ENCODE peak calls at places on chromosomes 2 and 18, in nine cellular contexts. One of them, this sample, is unnamed.
A peak's percentile ranks its signal among the peaks of the same experiment; 100 is the strongest.

GRCh38 chr2:194562329-194562728 is 1094.7 kb upstream of the SLC39A10 start:
- DNase-seq in mesendoderm: no peak
- DNase-seq in left ventricle myocardium inferior: no peak
- DNase-seq in colonic mucosa: no peak
- DNase-seq in adrenal gland: no peak
- DNase-seq in uterus: no peak
- DNase-seq in Peyer's patch: no peak
- DNase-seq in Karpas-422: no peak
- DNase-seq in endodermal cell: no peak
- DNase-seq in this sample: no peak

GRCh38 chr18:62663731-62664336 is 51.5 kb upstream of the PHLPP1 start:
- DNase-seq in mesendoderm: peak; percentile 7
- DNase-seq in left ventricle myocardium inferior: no peak
- DNase-seq in colonic mucosa: no peak
- DNase-seq in adrenal gland: peak; percentile 79
- DNase-seq in uterus: no peak
- DNase-seq in Peyer's patch: no peak
- DNase-seq in Karpas-422: no peak
- DNase-seq in endodermal cell: peak; percentile 6
- DNase-seq in this sample: no peak

GRCh38 chr18:59926131-59926530 is 26.3 kb downstream of the PMAIP1 start:
- DNase-seq in mesendoderm: no peak
- DNase-seq in left ventricle myocardium inferior: no peak
- DNase-seq in colonic mucosa: no peak
- DNase-seq in adrenal gland: no peak
- DNase-seq in uterus: no peak
- DNase-seq in Peyer's patch: no peak
- DNase-seq in Karpas-422: no peak
- DNase-seq in endodermal cell: no peak
- DNase-seq in this sample: no peak

GRCh38 chr2:67215214-67215613 is 181.9 kb upstream of the ETAA1 start:
- DNase-seq in mesendoderm: peak; percentile 94
- DNase-seq in left ventricle myocardium inferior: no peak
- DNase-seq in colonic mucosa: peak; percentile 60
- DNase-seq in adrenal gland: peak; percentile 76
- DNase-seq in uterus: peak; percentile 28
- DNase-seq in Peyer's patch: no peak
- DNase-seq in Karpas-422: peak; percentile 77
- DNase-seq in endodermal cell: peak; percentile 93
- DNase-seq in this sample: peak; percentile 55

GRCh38 chr18:74450626-74451025 is 6.5 kb downstream of the DIPK1C start:
- DNase-seq in mesendoderm: no peak
- DNase-seq in left ventricle myocardium inferior: peak; percentile 40
- DNase-seq in colonic mucosa: no peak
- DNase-seq in adrenal gland: no peak
- DNase-seq in uterus: no peak
- DNase-seq in Peyer's patch: no peak
- DNase-seq in Karpas-422: no peak
- DNase-seq in endodermal cell: no peak
- DNase-seq in this sample: peak; percentile 19

GRCh38 chr2:233414777-233415570 is 60.7 kb downstream of the DGKD start:
- DNase-seq in mesendoderm: no peak
- DNase-seq in left ventricle myocardium inferior: no peak
- DNase-seq in colonic mucosa: peak; percentile 48
- DNase-seq in adrenal gland: peak; percentile 79
- DNase-seq in uterus: no peak
- DNase-seq in Peyer's patch: no peak
- DNase-seq in Karpas-422: no peak
- DNase-seq in endodermal cell: no peak
- DNase-seq in this sample: peak; percentile 90

GRCh38 chr2:151869296-151869695 is 41.1 kb upstream of the ARL5A start:
- DNase-seq in mesendoderm: no peak
- DNase-seq in left ventricle myocardium inferior: no peak
- DNase-seq in colonic mucosa: no peak
- DNase-seq in adrenal gland: no peak
- DNase-seq in uterus: no peak
- DNase-seq in Peyer's patch: no peak
- DNase-seq in Karpas-422: no peak
- DNase-seq in endodermal cell: no peak
- DNase-seq in this sample: no peak

GRCh38 chr2:38301340-38301968 is 75.6 kb downstream of the ATL2 start:
- DNase-seq in mesendoderm: peak; percentile 79
- DNase-seq in left ventricle myocardium inferior: no peak
- DNase-seq in colonic mucosa: no peak
- DNase-seq in adrenal gland: no peak
- DNase-seq in uterus: no peak
- DNase-seq in Peyer's patch: no peak
- DNase-seq in Karpas-422: peak; percentile 49
- DNase-seq in endodermal cell: peak; percentile 69
- DNase-seq in this sample: no peak

GRCh38 chr2:98295721-98296414 is 50.4 kb upstream of the CNGA3 start:
- DNase-seq in mesendoderm: no peak
- DNase-seq in left ventricle myocardium inferior: no peak
- DNase-seq in colonic mucosa: no peak
- DNase-seq in adrenal gland: no peak
- DNase-seq in uterus: no peak
- DNase-seq in Peyer's patch: no peak
- DNase-seq in Karpas-422: no peak
- DNase-seq in endodermal cell: no peak
- DNase-seq in this sample: no peak

GRCh38 chr2:143083636-143084035 is 45.6 kb upstream of the ARHGAP15 start:
- DNase-seq in mesendoderm: peak; percentile 4
- DNase-seq in left ventricle myocardium inferior: no peak
- DNase-seq in colonic mucosa: no peak
- DNase-seq in adrenal gland: no peak
- DNase-seq in uterus: no peak
- DNase-seq in Peyer's patch: no peak
- DNase-seq in Karpas-422: no peak
- DNase-seq in endodermal cell: no peak
- DNase-seq in this sample: no peak

GRCh38 chr18:23415530-23415929 is 37.6 kb upstream of the RIOK3 start:
- DNase-seq in mesendoderm: no peak
- DNase-seq in left ventricle myocardium inferior: no peak
- DNase-seq in colonic mucosa: no peak
- DNase-seq in adrenal gland: no peak
- DNase-seq in uterus: no peak
- DNase-seq in Peyer's patch: no peak
- DNase-seq in Karpas-422: no peak
- DNase-seq in endodermal cell: no peak
- DNase-seq in this sample: no peak

GRCh38 chr18:22309191-22309590 is 108.5 kb downstream of the CTAGE1 start:
- DNase-seq in mesendoderm: no peak
- DNase-seq in left ventricle myocardium inferior: no peak
- DNase-seq in colonic mucosa: no peak
- DNase-seq in adrenal gland: no peak
- DNase-seq in uterus: peak; percentile 58
- DNase-seq in Peyer's patch: no peak
- DNase-seq in Karpas-422: no peak
- DNase-seq in endodermal cell: no peak
- DNase-seq in this sample: no peak

GRCh38 chr2:142742301-142743214 is 134.9 kb upstream of the KYNU start:
- DNase-seq in mesendoderm: no peak
- DNase-seq in left ventricle myocardium inferior: no peak
- DNase-seq in colonic mucosa: no peak
- DNase-seq in adrenal gland: no peak
- DNase-seq in uterus: no peak
- DNase-seq in Peyer's patch: no peak
- DNase-seq in Karpas-422: no peak
- DNase-seq in endodermal cell: no peak
- DNase-seq in this sample: no peak

DNA sequence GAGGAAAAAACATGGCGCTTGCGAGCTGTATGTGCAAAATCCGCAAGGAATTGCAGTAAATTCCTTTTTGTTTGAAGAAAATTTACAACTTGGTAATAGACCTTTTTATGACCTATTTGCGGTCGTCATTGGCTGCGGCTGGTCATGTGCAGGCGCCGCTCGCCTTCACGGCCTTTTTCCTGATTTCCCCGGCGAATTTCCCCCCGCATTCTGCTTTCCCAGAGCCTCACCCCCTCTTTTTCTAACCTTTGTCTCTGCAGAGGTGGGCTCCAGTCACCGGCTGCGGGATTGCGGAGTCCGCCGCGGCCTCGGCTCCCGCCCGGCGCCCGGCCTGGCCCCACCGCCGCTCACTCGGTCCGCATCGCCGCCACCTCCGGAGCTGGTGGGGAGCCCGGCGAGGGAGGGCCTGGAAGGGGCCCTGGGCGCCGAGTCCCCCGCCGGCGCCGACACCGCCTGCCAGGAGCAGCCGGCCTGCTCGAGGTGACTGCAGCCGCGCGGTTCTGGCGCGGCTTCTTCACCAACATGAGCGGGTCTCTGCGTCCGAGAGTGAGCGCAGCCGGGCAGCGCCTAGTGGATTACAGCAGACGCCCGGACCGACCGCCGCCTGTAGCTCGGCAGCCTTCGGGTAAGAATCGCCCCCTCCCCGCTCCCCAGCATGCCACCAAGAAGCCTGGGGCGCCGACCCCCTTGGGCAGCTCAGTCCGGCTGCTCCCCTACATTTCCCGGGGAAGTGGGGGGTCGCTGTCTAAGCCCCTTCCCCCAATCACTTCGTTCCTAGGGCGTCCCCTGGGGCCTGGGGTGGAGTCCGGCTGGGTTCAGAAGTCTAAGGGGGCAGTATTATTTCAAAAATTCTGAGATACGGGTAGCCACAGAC is 7.1 kb downstream of the HOXD8 start:
- DNase-seq in mesendoderm: peak; percentile 46
- DNase-seq in left ventricle myocardium inferior: no peak
- DNase-seq in colonic mucosa: peak; percentile 63
- DNase-seq in adrenal gland: peak; percentile 61
- DNase-seq in uterus: peak; percentile 80
- DNase-seq in Peyer's patch: no peak
- DNase-seq in Karpas-422: no peak
- DNase-seq in endodermal cell: peak; percentile 74
- DNase-seq in this sample: no peak
- H3K4me3 ChIP-seq in mesendoderm: peak overlapping the region; percentile 14
- H3K4me3 ChIP-seq in left ventricle myocardium inferior: peak overlapping the region; percentile 64
- H3K4me3 ChIP-seq in colonic mucosa: peak overlapping the region; percentile 60
- H3K4me3 ChIP-seq in adrenal gland: peak overlapping the region; percentile 22
- H3K4me3 ChIP-seq in uterus: peak overlapping the region; percentile 85
- H3K4me3 ChIP-seq in Peyer's patch: peak overlapping the region; percentile 75
- H3K4me3 ChIP-seq in Karpas-422: no peak overlapping the region
- H3K4me3 ChIP-seq in endodermal cell: peak overlapping the region; percentile 79
- H3K4me3 ChIP-seq in this sample: peak overlapping the region; percentile 54

GRCh38 chr2:48952071-48952604 is 196.6 kb upstream of the LHCGR start:
- DNase-seq in mesendoderm: peak; percentile 16
- DNase-seq in left ventricle myocardium inferior: no peak
- DNase-seq in colonic mucosa: no peak
- DNase-seq in adrenal gland: no peak
- DNase-seq in uterus: no peak
- DNase-seq in Peyer's patch: no peak
- DNase-seq in Karpas-422: peak; percentile 14
- DNase-seq in endodermal cell: no peak
- DNase-seq in this sample: no peak

GRCh38 chr2:48952614-48953013 is 197.1 kb upstream of the LHCGR start:
- DNase-seq in mesendoderm: no peak
- DNase-seq in left ventricle myocardium inferior: no peak
- DNase-seq in colonic mucosa: no peak
- DNase-seq in adrenal gland: no peak
- DNase-seq in uterus: no peak
- DNase-seq in Peyer's patch: no peak
- DNase-seq in Karpas-422: peak; percentile 14
- DNase-seq in endodermal cell: no peak
- DNase-seq in this sample: no peak

GRCh38 chr2:48954311-48954710 is 198.8 kb upstream of the LHCGR start:
- DNase-seq in mesendoderm: peak; percentile 6
- DNase-seq in left ventricle myocardium inferior: no peak
- DNase-seq in colonic mucosa: no peak
- DNase-seq in adrenal gland: no peak
- DNase-seq in uterus: no peak
- DNase-seq in Peyer's patch: no peak
- DNase-seq in Karpas-422: no peak
- DNase-seq in endodermal cell: no peak
- DNase-seq in this sample: no peak

DNA sequence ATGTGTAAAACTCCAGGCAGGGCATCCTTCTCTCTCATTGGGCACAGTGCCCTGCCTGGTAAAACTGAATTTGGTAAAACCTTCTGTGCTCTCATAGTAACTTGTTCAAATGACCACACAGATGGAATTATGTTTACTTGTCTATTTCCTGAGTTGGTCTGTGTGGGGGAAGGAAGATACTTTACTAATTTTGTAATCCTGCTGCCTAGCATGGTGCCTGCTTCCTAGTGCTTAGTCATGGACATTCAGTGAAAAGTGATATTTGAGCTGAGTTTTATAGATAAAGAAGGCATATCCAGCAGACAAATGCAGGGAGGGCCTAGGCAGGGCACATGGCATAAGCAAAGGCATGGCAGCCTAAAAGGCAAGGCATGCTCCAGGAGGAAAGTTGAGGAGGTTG is 199.4 kb downstream of the FSHR start:
- DNase-seq in mesendoderm: no peak
- DNase-seq in left ventricle myocardium inferior: no peak
- DNase-seq in colonic mucosa: no peak
- DNase-seq in adrenal gland: no peak
- DNase-seq in uterus: no peak
- DNase-seq in Peyer's patch: no peak
- DNase-seq in Karpas-422: no peak
- DNase-seq in endodermal cell: no peak
- DNase-seq in this sample: no peak
- H3K4me1 ChIP-seq in mesendoderm: peaks cover 2% of the 10 kb centered on the region
- H3K4me1 ChIP-seq in left ventricle myocardium inferior: no peaks in the 10 kb centered on the region
- H3K4me1 ChIP-seq in colonic mucosa: no peaks in the 10 kb centered on the region
- H3K4me1 ChIP-seq in adrenal gland: no peaks in the 10 kb centered on the region
- H3K4me1 ChIP-seq in uterus: no peaks in the 10 kb centered on the region
- H3K4me1 ChIP-seq in Peyer's patch: no peaks in the 10 kb centered on the region
- H3K4me1 ChIP-seq in Karpas-422: no peaks in the 10 kb centered on the region
- H3K4me1 ChIP-seq in endodermal cell: no peaks in the 10 kb centered on the region
- H3K4me1 ChIP-seq in this sample: no peaks in the 10 kb centered on the region

GRCh38 chr2:175855236-175855635 is 146.8 kb downstream of the LNPK start:
- DNase-seq in mesendoderm: no peak
- DNase-seq in left ventricle myocardium inferior: no peak
- DNase-seq in colonic mucosa: no peak
- DNase-seq in adrenal gland: no peak
- DNase-seq in uterus: no peak
- DNase-seq in Peyer's patch: no peak
- DNase-seq in Karpas-422: no peak
- DNase-seq in endodermal cell: no peak
- DNase-seq in this sample: no peak
- H3K27me3 ChIP-seq in mesendoderm: no peaks in the 10 kb centered on the region
- H3K27me3 ChIP-seq in left ventricle myocardium inferior: no peaks in the 10 kb centered on the region
- H3K27me3 ChIP-seq in colonic mucosa: no peaks in the 10 kb centered on the region
- H3K27me3 ChIP-seq in adrenal gland: no peaks in the 10 kb centered on the region
- H3K27me3 ChIP-seq in uterus: no peaks in the 10 kb centered on the region
- H3K27me3 ChIP-seq in Peyer's patch: no peaks in the 10 kb centered on the region
- H3K27me3 ChIP-seq in Karpas-422: no peaks in the 10 kb centered on the region
- H3K27me3 ChIP-seq in endodermal cell: no peaks in the 10 kb centered on the region
- H3K27me3 ChIP-seq in this sample: no peaks in the 10 kb centered on the region

DNA sequence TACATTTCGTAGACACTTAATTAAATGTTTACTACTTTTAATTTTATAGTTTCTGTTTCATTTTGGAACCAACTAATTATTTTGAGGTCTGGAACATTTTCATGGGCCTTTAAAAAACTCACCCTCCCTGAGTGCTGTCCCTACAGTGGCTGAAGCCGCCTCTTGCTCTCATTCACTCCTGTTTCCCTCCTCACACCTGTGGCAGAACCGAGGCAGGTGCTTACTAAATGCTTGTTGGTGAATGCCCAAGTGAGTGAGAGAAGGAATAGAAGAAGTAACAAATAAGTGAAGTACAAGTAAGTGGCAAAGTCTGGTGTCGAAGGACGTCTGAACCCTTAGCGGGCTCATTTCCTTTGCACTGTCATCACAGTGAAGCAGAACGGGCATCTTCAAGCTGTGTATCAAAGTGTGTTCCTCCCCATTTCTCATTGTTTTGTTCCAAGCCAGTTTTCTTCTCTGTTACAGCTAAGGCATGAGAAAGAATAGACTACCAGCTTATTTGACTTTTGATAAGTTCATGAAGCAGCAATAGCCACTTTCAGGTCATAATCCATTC is 135.3 kb downstream of the RHBDD1 start:
- DNase-seq in mesendoderm: no peak
- DNase-seq in left ventricle myocardium inferior: no peak
- DNase-seq in colonic mucosa: no peak
- DNase-seq in adrenal gland: no peak
- DNase-seq in uterus: no peak
- DNase-seq in Peyer's patch: peak; percentile 33
- DNase-seq in Karpas-422: no peak
- DNase-seq in endodermal cell: no peak
- DNase-seq in this sample: no peak
- H3K4me3 ChIP-seq in mesendoderm: no peak overlapping the region
- H3K4me3 ChIP-seq in left ventricle myocardium inferior: no peak overlapping the region
- H3K4me3 ChIP-seq in colonic mucosa: no peak overlapping the region
- H3K4me3 ChIP-seq in adrenal gland: no peak overlapping the region
- H3K4me3 ChIP-seq in uterus: no peak overlapping the region
- H3K4me3 ChIP-seq in Peyer's patch: no peak overlapping the region
- H3K4me3 ChIP-seq in Karpas-422: no peak overlapping the region
- H3K4me3 ChIP-seq in endodermal cell: no peak overlapping the region
- H3K4me3 ChIP-seq in this sample: no peak overlapping the region